ENCODE peak calls at places on chromosome 19, in four cellular contexts. G, Y, V and X are unnamed samples.

GRCh38 chr19:29262085-29262484 is 49.1 kb upstream of the UQCRFS1 start:
- DNase-seq in V (no peak), G (no peak), Y (no peak), X (no peak)

GRCh38 chr19:39733841-39734240 is 4.0 kb downstream of the CLC start:
- DNase-seq in V (no peak), G (no peak), Y (no peak), X (no peak)

GRCh38 chr19:16849168-16849567 is 20.0 kb downstream of the SIN3B start:
- DNase-seq in G (no peak), V (no peak), Y (no peak), X (no peak)

GRCh38 chr19:35665604-35666003 is 713 bp upstream of the UPK1A start:
- DNase-seq in Y (no peak), G (no peak), V (no peak), X (no peak)

GRCh38 chr19:17078920-17079709 is 3.5 kb downstream of the MYO9B start:
- DNase-seq in G (peak; percentile 51), V (no peak), Y (peak; percentile 17), X (no peak)

GRCh38 chr19:17073869-17074627 is 1.2 kb downstream of the HAUS8 start:
- DNase-seq in G (no peak), Y (no peak), V (no peak), X (no peak)

GRCh38 chr19:41626877-41627276 is at the start of gene CEACAM4:
- DNase-seq in Y (no peak), G (no peak), V (no peak), X (no peak)

GRCh38 chr19:57293719-57294118 is 13.4 kb downstream of the ZNF460 start:
- DNase-seq in G (no peak), V (no peak), Y (no peak), X (no peak)

GRCh38 chr19:13729859-13730258 is 34.5 kb upstream of the MRI1 start:
- DNase-seq in G (no peak), Y (no peak), V (no peak), X (no peak)

GRCh38 chr19:55005684-55006488 is 32.2 kb downstream of the GP6 start:
- DNase-seq in Y (peak; percentile 87), V (peak; percentile 85), G (peak; percentile 87), X (peak; percentile 46)

GRCh38 chr19:7262470-7262869 is 31.7 kb downstream of the INSR start:
- DNase-seq in Y (no peak), G (peak; percentile 2), V (no peak), X (no peak)

GRCh38 chr19:12952488-12953455 is 4.3 kb downstream of the GADD45GIP1 start:
- DNase-seq in Y (no peak), G (no peak), V (no peak), X (peak; percentile 89)

GRCh38 chr19:38047641-38048040 is 140.6 kb downstream of the SIPA1L3 start:
- DNase-seq in V (no peak), G (peak; percentile 86), Y (no peak), X (no peak)

GRCh38 chr19:55173717-55174409 is 6.2 kb downstream of the SYT5 start:
- DNase-seq in G (peak; percentile 89), Y (peak; percentile 30), V (peak; percentile 56), X (peak; percentile 75)

GRCh38 chr19:55426042-55426441 is 17.1 kb downstream of the SHISA7 start:
- DNase-seq in G (no peak), Y (no peak), V (no peak), X (no peak)

GRCh38 chr19:38849746-38850230 is at the start of gene HNRNPL:
- DNase-seq in V (no peak), G (no peak), Y (no peak), X (no peak)

GRCh38 chr19:36093146-36093662 is 17.7 kb upstream of the OVOL3 start:
- DNase-seq in Y (no peak), V (no peak), G (no peak), X (no peak)

GRCh38 chr19:14497347-14497921 is 1.5 kb upstream of the GIPC1 start:
- DNase-seq in V (no peak), G (no peak), Y (no peak), X (no peak)

GRCh38 chr19:52170863-52171320 is 529 bp downstream of the ZNF836 start:
- DNase-seq in V (peak; percentile 31), G (peak; percentile 57), Y (no peak), X (no peak)

GRCh38 chr19:33186835-33187540 is 7.1 kb upstream of the LRP3 start:
- DNase-seq in V (no peak), Y (no peak), G (no peak), X (no peak)

GRCh38 chr19:38735257-38735686 is 9.0 kb downstream of the CAPN12 start:
- DNase-seq in Y (peak; percentile 47), G (peak; percentile 72), V (peak; percentile 64), X (no peak)

GRCh38 chr19:46030861-46031550 is 8.2 kb upstream of the PGLYRP1 start:
- DNase-seq in G (no peak), Y (no peak), V (peak; percentile 69), X (no peak)

GRCh38 chr19:33666196-33666595 is 44.4 kb downstream of the CHST8 start:
- DNase-seq in V (no peak), Y (no peak), G (no peak), X (no peak)

GRCh38 chr19:6660930-6661329 is 9.0 kb downstream of the TNFSF14 start:
- DNase-seq in V (no peak), G (peak; percentile 25), Y (no peak), X (no peak)

GRCh38 chr19:29837448-29837961 is 25.7 kb downstream of the CCNE1 start:
- DNase-seq in V (no peak), G (no peak), Y (no peak), X (no peak)

GRCh38 chr19:22622901-22623840 is 11.0 kb upstream of the ZNF492 start:
- DNase-seq in V (no peak), G (no peak), Y (no peak), X (no peak)

GRCh38 chr19:4567584-4568071 is 8.1 kb upstream of the SEMA6B start:
- DNase-seq in V (peak; percentile 46), Y (no peak), G (peak; percentile 71), X (no peak)

GRCh38 chr19:5926641-5927438 is 12.8 kb downstream of the CAPS start:
- DNase-seq in Y (no peak), G (no peak), V (peak; percentile 60), X (peak; percentile 64)

GRCh38 chr19:5048091-5048726 is 79.3 kb downstream of the KDM4B start:
- DNase-seq in G (peak; percentile 90), Y (peak; percentile 78), V (peak; percentile 89), X (peak; percentile 74)

GRCh38 chr19:49422407-49423277 is 599 bp downstream of the PTH2 start:
- DNase-seq in Y (peak; percentile 45), V (peak; percentile 41), G (peak; percentile 92), X (peak; percentile 20)

GRCh38 chr19:49423985-49424303 is 703 bp upstream of the PTH2 start:
- DNase-seq in Y (no peak), V (no peak), G (no peak), X (no peak)

GRCh38 chr19:49425178-49425577 is at the start of gene GFY:
- DNase-seq in V (no peak), Y (no peak), G (no peak), X (no peak)

GRCh38 chr19:49421878-49422202 is 1.4 kb downstream of the PTH2 start:
- DNase-seq in V (no peak), G (no peak), Y (no peak), X (no peak)

GRCh38 chr19:49423278-49423984 is at the start of gene PTH2:
- DNase-seq in G (no peak), Y (no peak), V (no peak), X (no peak)
- TF ChIP-seq EZH2 in G (peak; percentile 59), Y (no peak), V (no peak), X (no peak)

DNA sequence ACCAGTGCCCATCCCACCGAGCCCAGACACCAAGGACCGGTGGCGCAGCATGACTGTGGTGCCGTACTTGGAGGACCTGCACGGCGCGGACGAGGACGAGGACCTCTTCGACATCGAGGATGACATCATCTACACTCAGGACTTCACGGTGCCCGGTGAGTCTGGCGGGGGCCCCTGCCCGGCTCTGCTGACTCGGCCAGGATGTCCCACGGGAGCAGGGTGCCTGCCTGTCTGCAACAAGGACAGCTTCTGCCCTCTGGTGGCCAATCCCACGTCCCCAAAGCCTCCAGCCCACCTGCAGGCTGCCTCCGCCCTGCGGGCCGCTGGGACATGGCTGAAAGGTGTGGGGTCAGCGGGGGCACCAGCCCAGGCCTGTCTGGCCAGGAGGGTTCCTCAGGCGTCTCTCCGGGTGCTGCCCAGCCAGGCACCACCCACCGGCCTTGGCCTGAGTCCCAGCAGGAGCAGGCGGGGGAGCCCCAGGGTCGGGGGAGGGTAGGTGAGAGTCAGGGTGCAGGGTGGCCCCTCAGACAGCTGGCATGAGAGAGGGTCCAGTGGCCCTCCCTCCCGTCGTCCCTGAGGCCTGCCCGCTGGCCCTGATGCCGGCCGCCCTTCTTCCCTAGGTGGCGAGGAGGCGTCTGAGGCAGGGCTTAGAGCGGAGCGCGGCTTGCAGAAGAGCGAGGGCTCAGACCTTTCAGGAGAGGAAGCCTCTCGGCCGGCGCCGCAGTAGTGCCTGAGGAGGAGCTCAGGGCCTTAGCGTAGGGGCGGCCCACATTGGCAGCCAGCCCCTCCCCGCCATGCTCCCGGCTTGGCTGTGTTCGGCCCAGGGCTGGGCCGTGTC is 14.6 kb downstream of the CBARP start:
- DNase-seq in Y (no peak), V (peak; percentile 68), G (peak; percentile 66), X (no peak)
- H3K36me3 ChIP-seq in Y (peaks cover 4% of the 10 kb centered on the region), V (no peaks in the 10 kb centered on the region), G (no peaks in the 10 kb centered on the region), X (peaks cover 43% of the 10 kb centered on the region)

GRCh38 chr19:11423164-11423803 is 4.2 kb upstream of the RGL3 start:
- DNase-seq in G (no peak), Y (no peak), V (no peak), X (no peak)

GRCh38 chr19:11420894-11421606 is 1.9 kb upstream of the RGL3 start:
- DNase-seq in G (peak; percentile 65), V (peak; percentile 28), Y (no peak), X (no peak)

GRCh38 chr19:11421607-11422098 is 2.5 kb upstream of the RGL3 start:
- DNase-seq in G (peak; percentile 61), V (peak; percentile 69), Y (no peak), X (no peak)

GRCh38 chr19:11423804-11424318 is 4.7 kb upstream of the RGL3 start:
- DNase-seq in G (no peak), V (no peak), Y (no peak), X (no peak)

GRCh38 chr19:11422163-11423068 is 3.3 kb upstream of the RGL3 start:
- DNase-seq in Y (peak; percentile 91), V (peak; percentile 86), G (peak; percentile 64), X (peak; percentile 17)
- TF ChIP-seq EZH2 in Y (no peak), V (no peak), G (no peak), X (no peak)

DNA sequence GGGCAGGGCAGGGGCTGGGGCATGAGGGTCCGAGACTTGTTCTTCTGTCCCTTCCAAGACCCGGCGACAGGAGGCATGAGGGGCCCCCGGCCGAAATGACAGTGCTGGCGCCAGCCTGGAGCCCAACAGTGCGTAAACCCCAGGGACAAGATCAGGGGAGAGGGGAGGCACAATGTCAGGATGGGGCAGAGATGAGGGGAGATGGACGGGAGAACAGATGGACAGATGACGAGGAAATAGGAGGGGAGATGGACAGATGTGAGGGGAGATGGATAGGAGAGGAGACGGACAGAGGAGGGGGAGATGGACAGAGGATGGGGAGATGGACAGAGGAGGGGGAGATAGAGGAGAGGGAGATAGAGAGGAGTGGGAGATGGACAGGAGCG is 523 bp downstream of the FLT3LG start:
- DNase-seq in G (no peak), Y (no peak), V (peak; percentile 6), X (no peak)
- H3K36me3 ChIP-seq in G (no peaks in the 10 kb centered on the region), Y (no peaks in the 10 kb centered on the region), V (no peaks in the 10 kb centered on the region), X (no peaks in the 10 kb centered on the region)

GRCh38 chr19:11948646-11949045 is 16.2 kb upstream of the ZNF763 start:
- DNase-seq in V (no peak), G (no peak), Y (no peak), X (no peak)
- TF ChIP-seq EZH2 in V (no peak), G (no peak), Y (no peak), X (no peak)